ENCODE peak calls at places on chromosomes 16 and 17, in five cellular contexts. J, I, S, B and P are unnamed samples.

GRCh38 chr16:81707411-81708321 is 71.4 kb upstream of the PLCG2 start:
- DNase-seq in J (no peak), I (no peak), S (no peak), B (no peak), P (no peak)

GRCh38 chr17:32323784-32324590 is 18.0 kb downstream of the C17orf75 start:
- DNase-seq in J (no peak), I (no peak), S (no peak), B (peak), P (no peak)

GRCh38 chr17:41891135-41892065 is 26.2 kb upstream of the KLHL11 start:
- DNase-seq in J (peak), I (no peak), S (no peak), B (no peak), P (no peak)

GRCh38 chr17:15946611-15947120 is 1.7 kb downstream of the ADORA2B start:
- DNase-seq in J (no peak), I (no peak), S (no peak), B (no peak), P (no peak)

GRCh38 chr16:74936902-74937560 is 47.9 kb downstream of the WDR59 start:
- DNase-seq in J (no peak), I (no peak), S (peak), B (no peak), P (no peak)

GRCh38 chr16:84808812-84809211 is 11.0 kb upstream of the CRISPLD2 start:
- DNase-seq in J (no peak), I (peak), S (no peak), B (no peak), P (no peak)

GRCh38 chr17:32110596-32110995 is 31.7 kb upstream of the RHOT1 start:
- DNase-seq in J (no peak), I (no peak), S (no peak), B (no peak), P (no peak)

GRCh38 chr17:78748730-78749317 is 33.2 kb downstream of the CYTH1 start:
- DNase-seq in J (peak), I (peak), S (peak), B (no peak), P (no peak)

GRCh38 chr16:53821487-53821886 is 117.5 kb downstream of the FTO start:
- DNase-seq in J (no peak), I (no peak), S (no peak), B (no peak), P (no peak)

GRCh38 chr17:73091410-73091769 is 1.1 kb downstream of the SLC39A11 start:
- DNase-seq in J (no peak), I (no peak), S (no peak), B (no peak), P (no peak)

GRCh38 chr17:35804658-35805192 is 4.6 kb upstream of the TAF15 start:
- DNase-seq in J (peak), I (peak), S (peak), B (peak), P (peak)

GRCh38 chr17:2337152-2337810 is at the start of gene SGSM2:
- DNase-seq in J (peak), I (peak), S (no peak), B (peak), P (no peak)

GRCh38 chr17:27810902-27811557 is 10.7 kb upstream of the NOS2 start:
- DNase-seq in J (no peak), I (no peak), S (no peak), B (no peak), P (no peak)

GRCh38 chr16:49816782-49817370 is 39.0 kb downstream of the ZNF423 start:
- DNase-seq in J (no peak), I (no peak), S (no peak), B (no peak), P (no peak)

GRCh38 chr17:68389041-68389440 is 68.3 kb downstream of the WIPI1 start:
- DNase-seq in J (no peak), I (no peak), S (no peak), B (no peak), P (no peak)

GRCh38 chr17:66542183-66542966 is 240.0 kb downstream of the PRKCA start:
- DNase-seq in J (no peak), I (no peak), S (peak), B (peak), P (no peak)

GRCh38 chr16:56637814-56638750 is at the start of gene MT1A:
- DNase-seq in J (peak), I (peak), S (no peak), B (peak), P (no peak)

GRCh38 chr17:41868568-41868967 is 3.3 kb upstream of the KLHL11 start:
- DNase-seq in J (no peak), I (no peak), S (no peak), B (no peak), P (no peak)

GRCh38 chr17:3009411-3009920 is 53.9 kb downstream of the OR1D5 start:
- DNase-seq in J (no peak), I (no peak), S (no peak), B (no peak), P (no peak)

GRCh38 chr17:32525116-32525515 is 38.3 kb downstream of the CDK5R1 start:
- DNase-seq in J (no peak), I (no peak), S (no peak), B (no peak), P (no peak)

GRCh38 chr16:11372073-11372923 is 27.0 kb downstream of the RMI2 start:
- DNase-seq in J (no peak), I (no peak), S (no peak), B (no peak), P (no peak)

GRCh38 chr16:82344157-82344556 is 174.1 kb upstream of the MPHOSPH6 start:
- DNase-seq in J (peak), I (no peak), S (no peak), B (no peak), P (no peak)

GRCh38 chr17:8629371-8630226 is 926 bp downstream of the MYH10 start:
- DNase-seq in J (no peak), I (peak), S (no peak), B (peak), P (no peak)

GRCh38 chr16:13291934-13292333 is 390.5 kb downstream of the SHISA9 start:
- DNase-seq in J (no peak), I (no peak), S (no peak), B (no peak), P (no peak)

GRCh38 chr17:38608648-38609047 is 2.9 kb upstream of the SRCIN1 start:
- DNase-seq in J (no peak), I (no peak), S (no peak), B (no peak), P (no peak)

GRCh38 chr16:57643166-57643813 is 14.9 kb downstream of the ADGRG1 start:
- DNase-seq in J (no peak), I (no peak), S (no peak), B (no peak), P (no peak)

GRCh38 chr17:9291912-9292562 is 270.7 kb downstream of the NTN1 start:
- DNase-seq in J (peak), I (peak), S (no peak), B (peak), P (no peak)

GRCh38 chr16:89093602-89094251 is at the start of gene ACSF3:
- DNase-seq in J (no peak), I (peak), S (no peak), B (peak), P (no peak)

GRCh38 chr17:48546187-48546923 is 1.4 kb upstream of the HOXB2 start:
- DNase-seq in J (no peak), I (peak), S (no peak), B (no peak), P (no peak)

GRCh38 chr17:48548687-48549621 is 4.0 kb upstream of the HOXB2 start:
- DNase-seq in J (no peak), I (no peak), S (no peak), B (no peak), P (no peak)

GRCh38 chr17:48545539-48545938 is 630 bp upstream of the HOXB2 start:
- DNase-seq in J (no peak), I (no peak), S (no peak), B (no peak), P (no peak)

GRCh38 chr17:48547839-48548686 is 3.2 kb upstream of the HOXB2 start:
- DNase-seq in J (no peak), I (peak), S (no peak), B (no peak), P (no peak)

DNA sequence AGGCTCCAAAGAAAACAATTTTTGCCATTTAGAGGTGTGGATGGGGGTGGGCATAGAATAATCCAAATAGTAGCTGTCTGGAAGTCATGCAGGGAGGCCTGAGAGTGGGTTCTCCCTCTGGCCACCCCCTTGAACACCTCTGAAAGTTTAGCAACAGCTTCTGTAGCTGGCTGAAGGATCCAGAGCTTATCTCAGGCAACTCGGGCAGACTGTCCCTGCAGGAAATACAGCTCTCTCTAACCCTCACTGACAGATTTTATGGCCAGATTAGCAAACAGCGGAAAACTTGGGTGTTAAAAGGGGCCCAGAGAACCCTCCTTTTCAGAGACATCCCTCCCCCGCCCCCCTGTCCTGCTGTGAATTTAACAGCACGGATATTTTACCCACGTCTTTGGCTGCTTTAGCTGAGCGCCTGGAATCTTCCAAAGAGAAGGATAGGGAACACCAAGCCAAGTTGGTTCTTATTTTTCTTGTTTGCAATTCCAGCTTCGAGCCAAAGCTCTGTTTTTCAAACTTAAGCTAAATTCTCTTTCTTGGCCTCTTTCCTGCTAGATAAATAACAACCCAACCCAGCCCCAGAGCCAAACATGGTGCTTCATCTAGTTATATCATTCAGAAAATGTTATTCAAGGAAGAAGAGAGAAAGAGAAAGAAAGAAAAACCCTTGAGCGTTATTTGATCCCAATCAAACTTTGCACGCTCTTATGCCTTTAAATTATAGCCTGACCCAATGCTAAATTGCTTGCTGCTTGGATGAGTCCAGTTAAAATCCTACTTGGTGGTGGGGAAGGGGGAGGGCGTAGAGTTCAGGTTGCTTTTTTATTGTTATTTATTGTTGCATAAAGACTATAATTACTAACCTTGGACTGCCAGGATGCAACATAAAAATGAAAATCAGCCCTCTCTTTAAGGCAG is 2.3 kb upstream of the HOXB2 start:
- DNase-seq in J (no peak), I (peak), S (no peak), B (no peak), P (no peak)
- TF ChIP-seq ZBTB33 in J (no peak), I (no peak), S (no peak), B (no peak), P (no peak)

GRCh38 chr17:76560877-76561221 is 21.0 kb downstream of the PRCD start:
- DNase-seq in J (no peak), I (no peak), S (no peak), B (no peak), P (no peak)
- TF ChIP-seq REST in J (no peak), I (no peak), S (no peak), B (no peak), P (no peak)

GRCh38 chr17:45783593-45784292 is 377 bp upstream of the CRHR1 start:
- DNase-seq in J (no peak), I (no peak), S (no peak), B (peak), P (no peak)
- TF ChIP-seq ZBTB33 in J (no peak), I (no peak), S (no peak), B (no peak), P (no peak)

DNA sequence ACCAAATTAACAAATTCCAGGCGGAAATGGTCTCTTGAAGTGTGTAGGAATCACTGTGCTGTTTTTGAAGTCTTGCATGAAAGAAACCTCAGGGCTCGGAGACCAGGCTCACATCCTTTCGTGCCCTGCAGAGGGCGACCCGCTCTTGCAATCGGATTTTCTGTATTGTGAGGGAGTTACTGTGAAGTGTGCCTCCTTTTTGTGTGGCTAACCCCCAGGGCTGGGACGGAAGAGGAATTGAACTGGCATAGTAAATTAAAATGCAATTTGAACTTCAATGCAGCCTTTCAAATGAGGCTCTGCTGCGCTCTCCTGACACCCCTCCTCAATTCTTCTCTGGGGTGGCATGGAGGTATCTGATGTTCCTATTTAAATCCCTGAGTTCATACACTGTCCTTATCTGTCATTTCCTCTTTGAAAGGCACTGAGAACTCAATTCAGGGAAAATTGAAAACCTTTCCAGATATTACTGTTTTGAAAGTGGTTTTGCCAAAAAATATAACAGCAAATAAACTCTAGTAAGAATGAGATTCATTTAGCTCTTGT is 51.5 kb upstream of the MGAT5B start:
- DNase-seq in J (peak), I (peak), S (no peak), B (peak), P (peak)
- TF ChIP-seq REST in J (no peak), I (no peak), S (no peak), B (no peak), P (no peak)

DNA sequence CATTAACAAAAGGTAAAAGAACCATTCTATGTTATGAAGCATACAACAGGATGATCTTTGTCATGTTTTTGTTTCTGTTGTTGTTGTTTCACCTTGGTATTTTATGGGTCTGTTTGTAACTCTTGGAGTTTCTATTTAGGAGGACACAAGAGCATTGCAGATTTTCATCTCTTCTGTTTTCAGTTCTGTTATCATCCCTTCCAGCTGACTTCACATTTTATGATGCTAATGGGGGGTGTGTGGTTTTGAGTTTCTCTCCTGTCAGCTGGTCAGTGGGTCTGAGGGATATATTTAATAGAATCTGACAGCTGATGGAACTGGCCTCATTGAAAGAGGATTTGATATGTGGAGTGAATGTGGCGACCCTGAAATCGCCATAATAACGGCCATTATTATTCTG is 128.2 kb downstream of the SALL1 start:
- DNase-seq in J (no peak), I (no peak), S (no peak), B (no peak), P (no peak)
- TF ChIP-seq ZBTB33 in J (no peak), I (no peak), S (no peak), B (no peak), P (no peak)

GRCh38 chr17:30554839-30555751 is 77.9 kb downstream of the GOSR1 start:
- DNase-seq in J (peak), I (peak), S (no peak), B (no peak), P (peak)
- TF ChIP-seq REST in J (no peak), I (no peak), S (no peak), B (no peak), P (no peak)

GRCh38 chr17:63434951-63435571 is 11.0 kb downstream of the CYB561 start:
- DNase-seq in J (no peak), I (no peak), S (no peak), B (peak), P (peak)
- TF ChIP-seq ZBTB33 in J (peak), I (peak), S (no peak), B (no peak), P (no peak)

GRCh38 chr17:28842282-28843012 is at the start of gene FAM222B:
- DNase-seq in J (peak), I (peak), S (peak), B (peak), P (peak)

GRCh38 chr17:28849281-28849680 is 5.5 kb upstream of the ERAL1 start:
- DNase-seq in J (no peak), I (peak), S (no peak), B (peak), P (no peak)

GRCh38 chr17:28843810-28844137 is 1.2 kb upstream of the FAM222B start:
- DNase-seq in J (no peak), I (no peak), S (no peak), B (no peak), P (no peak)

GRCh38 chr17:28841901-28842281 is 699 bp downstream of the FAM222B start:
- DNase-seq in J (no peak), I (peak), S (no peak), B (peak), P (no peak)

GRCh38 chr17:28846231-28846630 is 3.6 kb upstream of the FAM222B start:
- DNase-seq in J (no peak), I (no peak), S (no peak), B (no peak), P (no peak)
- TF ChIP-seq REST in J (no peak), I (no peak), S (no peak), B (no peak), P (no peak)

GRCh38 chr17:20896153-20896649 is 146.6 kb downstream of the USP22 start:
- DNase-seq in J (no peak), I (no peak), S (no peak), B (no peak), P (no peak)
- TF ChIP-seq ZBTB33 in J (no peak), I (no peak), S (no peak), B (no peak), P (no peak)

GRCh38 chr16:55189975-55190636 is 133.9 kb upstream of the IRX6 start:
- DNase-seq in J (no peak), I (no peak), S (no peak), B (no peak), P (no peak)
- TF ChIP-seq REST in J (no peak), I (no peak), S (no peak), B (no peak), P (no peak)